ENCODE peak calls at places on chromosomes 4 and X, in five cellular contexts. E is CD8-positive, alpha-beta T cell; F is Peyer's patch; Y is A549; J is endodermal cell. W is an unnamed sample.

GRCh38 chr4:174119818-174120217 is 163.6 kb downstream of the FBXO8 start:
- DNase-seq in E (no peak), F (no peak), Y (no peak), J (no peak), W (no peak)

GRCh38 chr4:178812866-178813265 is 1370.6 kb upstream of the AGA start:
- DNase-seq in E (no peak), F (no peak), Y (peak; percentile 12), J (no peak), W (no peak)

GRCh38 chr4:25658357-25658771 is 2.7 kb downstream of the SLC34A2 start:
- DNase-seq in E (no peak), F (no peak), Y (no peak), J (no peak), W (no peak)

GRCh38 chr4:145154573-145154972 is 25.8 kb downstream of the OTUD4 start:
- DNase-seq in E (no peak), F (no peak), Y (peak; percentile 25), J (peak; percentile 65), W (no peak)

GRCh38 chr4:69764311-69764710 is 3.9 kb upstream of the SULT1B1 start:
- DNase-seq in E (no peak), F (no peak), Y (no peak), J (no peak), W (no peak)

GRCh38 chr4:142095886-142096605 is 459.7 kb downstream of the IL15 start:
- DNase-seq in E (no peak), F (no peak), Y (peak; percentile 86), J (no peak), W (no peak)

GRCh38 chrX:85109235-85109634 is 105.6 kb downstream of the APOOL start:
- DNase-seq in E (no peak), F (peak; percentile 59), Y (peak; percentile 66), J (peak; percentile 83), W (no peak)

GRCh38 chrX:107205770-107206696 is at the start of the genes DNAAF6 and NUP62CL:
- DNase-seq in E (peak; percentile 63), F (peak; percentile 81), Y (peak; percentile 89), J (peak; percentile 94), W (peak; percentile 64)

GRCh38 chr4:56743550-56743949 is 62.5 kb upstream of the HOPX start:
- DNase-seq in E (no peak), F (no peak), Y (no peak), J (no peak), W (no peak)

GRCh38 chrX:56943264-56943663 is 52.1 kb downstream of the SPIN3 start:
- DNase-seq in E (no peak), F (no peak), Y (no peak), J (no peak), W (no peak)

GRCh38 chr4:3660086-3660927 is 105.9 kb upstream of the ADRA2C start:
- DNase-seq in E (no peak), F (no peak), Y (no peak), J (no peak), W (no peak)

GRCh38 chrX:120761810-120762209 is 113.9 kb downstream of the CT47B1 start:
- DNase-seq in E (no peak), F (no peak), Y (peak; percentile 43), J (no peak), W (no peak)

GRCh38 chrX:20056704-20057103 is 60.0 kb downstream of the MAP7D2 start:
- DNase-seq in E (no peak), F (no peak), Y (no peak), J (no peak), W (no peak)
- H3K27ac ChIP-seq in E (no peak overlapping the region), F (no peak overlapping the region), Y (no peak overlapping the region), J (no peak overlapping the region), W (no peak overlapping the region)

GRCh38 chr4:8438743-8439142 is 1.8 kb downstream of the ACOX3 start:
- DNase-seq in E (no peak), F (no peak), Y (no peak), J (no peak), W (no peak)
- H3K4me3 ChIP-seq in E (no peak overlapping the region), F (no peak overlapping the region), Y (no peak overlapping the region), J (peak overlapping the region; percentile 92), W (no peak overlapping the region)

GRCh38 chrX:17494231-17494630 is 119.2 kb downstream of the NHS start:
- DNase-seq in E (no peak), F (no peak), Y (no peak), J (no peak), W (no peak)

GRCh38 chrX:17496407-17496806 is 121.4 kb downstream of the NHS start:
- DNase-seq in E (no peak), F (no peak), Y (no peak), J (no peak), W (no peak)

GRCh38 chrX:17499512-17499911 is 124.5 kb downstream of the NHS start:
- DNase-seq in E (no peak), F (no peak), Y (no peak), J (peak; percentile 65), W (no peak)

GRCh38 chrX:17497193-17497592 is 122.2 kb downstream of the NHS start:
- DNase-seq in E (no peak), F (no peak), Y (no peak), J (no peak), W (no peak)

DNA sequence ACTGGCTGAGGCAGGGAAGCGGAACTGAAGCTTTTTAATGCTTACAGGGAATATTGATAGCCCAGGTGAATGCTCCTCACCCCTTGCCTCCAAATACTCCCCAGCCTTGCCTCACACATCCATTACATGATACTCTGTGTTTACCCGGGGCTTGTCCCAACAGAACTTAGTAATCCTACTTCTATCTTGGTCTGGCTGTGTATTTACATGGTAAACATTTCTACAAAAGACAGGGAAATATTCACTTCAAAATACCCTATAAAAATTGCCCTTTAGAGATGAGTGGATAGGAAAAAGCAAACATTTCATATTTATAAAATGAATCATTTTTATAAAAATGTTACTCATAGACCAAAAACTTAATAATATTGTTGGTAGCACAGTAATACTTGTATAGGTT is 120.1 kb downstream of the NHS start:
- DNase-seq in E (no peak), F (no peak), Y (peak; percentile 77), J (no peak), W (no peak)
- H3K4me1 ChIP-seq in E (no peaks in the 10 kb centered on the region), F (no peaks in the 10 kb centered on the region), Y (peaks cover 61% of the 10 kb centered on the region), J (no peaks in the 10 kb centered on the region), W (no peaks in the 10 kb centered on the region)

DNA sequence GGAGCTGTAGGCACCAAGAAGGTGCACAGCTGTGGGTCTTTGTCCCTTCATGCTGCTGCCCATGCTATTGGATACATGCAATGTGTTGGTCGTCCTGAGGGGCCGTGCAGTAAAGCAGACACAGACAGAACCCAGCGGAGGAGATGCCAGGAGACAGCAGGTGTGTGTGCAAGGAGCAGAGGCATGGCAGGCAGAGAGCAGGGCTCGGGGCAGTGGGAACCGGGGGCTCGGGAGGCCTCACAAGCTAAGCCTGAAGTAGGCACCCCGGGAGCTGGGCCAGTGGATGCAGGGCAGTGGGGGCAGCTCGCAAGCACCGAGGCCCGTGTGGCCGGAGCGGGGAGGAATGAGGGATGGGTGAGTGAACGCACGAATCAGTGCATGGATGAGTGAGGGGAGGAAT is 13.2 kb downstream of the HTRA3 start:
- DNase-seq in E (no peak), F (no peak), Y (no peak), J (no peak), W (no peak)
- H3K27ac ChIP-seq in E (no peak overlapping the region), F (no peak overlapping the region), Y (no peak overlapping the region), J (no peak overlapping the region), W (no peak overlapping the region)

GRCh38 chrX:137033774-137034507 is at the start of gene GPR101:
- DNase-seq in E (no peak), F (no peak), Y (no peak), J (no peak), W (no peak)
- H3K4me3 ChIP-seq in E (peak within 1 kb of the TSS; percentile 30), F (no peak within 1 kb of the TSS), Y (peak within 1 kb of the TSS; percentile 32), J (peak within 1 kb of the TSS; percentile 62), W (no peak within 1 kb of the TSS)

GRCh38 chrX:78659955-78660354 is 827 bp upstream of the RTL3 start:
- DNase-seq in E (no peak), F (no peak), Y (no peak), J (no peak), W (no peak)

GRCh38 chrX:78650906-78651437 is 8.2 kb downstream of the RTL3 start:
- DNase-seq in E (no peak), F (no peak), Y (no peak), J (no peak), W (peak; percentile 9)

GRCh38 chrX:78658851-78659744 is at the start of gene RTL3:
- DNase-seq in E (peak; percentile 13), F (no peak), Y (no peak), J (no peak), W (no peak)

GRCh38 chrX:78652971-78653822 is 5.9 kb downstream of the RTL3 start:
- DNase-seq in E (no peak), F (no peak), Y (peak; percentile 48), J (no peak), W (no peak)

DNA sequence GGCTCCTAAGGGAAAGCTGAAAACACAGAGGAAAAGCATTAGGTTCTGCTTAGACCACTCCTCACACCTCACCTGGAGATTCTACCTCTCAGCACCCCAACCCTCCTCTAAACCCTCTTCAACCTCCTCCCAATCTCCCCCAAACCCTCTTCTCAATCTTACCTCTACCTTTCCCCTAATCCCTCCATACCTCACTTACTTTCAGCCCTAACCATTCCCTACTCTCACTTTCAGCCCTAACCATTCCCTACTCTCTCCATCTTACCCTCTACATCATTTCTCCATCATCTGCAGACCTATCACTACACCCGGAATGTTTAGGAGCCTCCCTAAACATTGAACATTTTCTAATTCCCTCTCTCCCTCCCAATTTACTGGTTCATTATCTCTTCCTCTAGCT is 3.5 kb downstream of the RTL3 start:
- DNase-seq in E (no peak), F (no peak), Y (no peak), J (no peak), W (no peak)
- H3K4me1 ChIP-seq in E (peaks cover 16% of the 10 kb centered on the region), F (no peaks in the 10 kb centered on the region), Y (peaks cover 33% of the 10 kb centered on the region), J (no peaks in the 10 kb centered on the region), W (peaks cover 15% of the 10 kb centered on the region)

DNA sequence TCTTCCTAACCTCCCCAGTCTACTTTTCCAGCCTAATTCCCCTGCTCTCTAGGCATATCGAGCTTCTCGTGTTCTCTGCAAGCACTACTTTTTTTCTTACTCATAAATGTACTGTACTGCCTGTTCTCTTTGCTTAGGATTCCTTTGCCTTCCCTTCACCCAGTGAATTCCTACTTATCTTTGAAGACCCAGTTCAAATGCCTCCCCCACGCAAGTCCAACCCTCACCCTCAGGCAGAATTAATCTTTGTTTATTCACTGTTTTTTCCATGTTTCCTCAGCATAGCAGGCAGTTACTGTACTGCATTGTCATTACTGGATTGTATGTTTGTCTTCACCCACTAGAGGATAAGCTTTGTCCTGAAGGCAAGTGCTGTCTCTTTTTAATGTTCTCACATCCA is 287.7 kb downstream of the BMPR1B start:
- DNase-seq in E (no peak), F (no peak), Y (peak; percentile 81), J (no peak), W (no peak)
- H3K27ac ChIP-seq in E (no peak overlapping the region), F (no peak overlapping the region), Y (peak overlapping the region; percentile 73), J (peak overlapping the region; percentile 74), W (no peak overlapping the region)